ENCODE peak calls at places on chromosomes 13 and 19, in ten cellular contexts. N, I, W, V, D, R, G, M, K and J are unnamed samples.

GRCh38 chr13:101649490-101650126 is 197.1 kb downstream of the ITGBL1 start:
- DNase-seq in N (no peak), I (no peak), W (peak; percentile 3), V (no peak), D (peak; percentile 79), R (no peak), G (no peak), M (peak; percentile 5), K (peak; percentile 24), J (no peak)

GRCh38 chr13:24280722-24281121 is 28.7 kb upstream of the C1QTNF9 start:
- DNase-seq in N (no peak), I (no peak), W (no peak), V (no peak), D (no peak), R (no peak), G (no peak), M (no peak), K (no peak), J (no peak)

GRCh38 chr19:18419195-18419698 is at the start of gene SSBP4:
- DNase-seq in N (no peak), I (peak; percentile 80), W (no peak), V (peak; percentile 91), D (peak; percentile 53), R (peak; percentile 69), G (no peak), M (peak; percentile 94), K (peak; percentile 76), J (peak; percentile 83)

GRCh38 chr19:1511989-1512338 is 855 bp downstream of the ADAMTSL5 start:
- DNase-seq in N (no peak), I (no peak), W (no peak), V (no peak), D (no peak), R (no peak), G (no peak), M (no peak), K (no peak), J (no peak)

GRCh38 chr19:19642506-19643157 is 825 bp downstream of the GMIP start:
- DNase-seq in N (no peak), I (no peak), W (no peak), V (no peak), D (no peak), R (no peak), G (no peak), M (no peak), K (no peak), J (peak; percentile 73)

GRCh38 chr13:66618702-66619101 is 611.4 kb downstream of the PCDH9 start:
- DNase-seq in N (no peak), I (no peak), W (peak; percentile 11), V (no peak), D (no peak), R (no peak), G (no peak), M (peak; percentile 62), K (peak; percentile 45), J (no peak)

GRCh38 chr13:109764474-109765292 is 21.7 kb downstream of the IRS2 start:
- DNase-seq in N (no peak), I (peak; percentile 49), W (no peak), V (peak; percentile 87), D (no peak), R (no peak), G (no peak), M (no peak), K (no peak), J (no peak)

GRCh38 chr19:39543477-39543857 is 3.5 kb upstream of the EID2 start:
- DNase-seq in N (no peak), I (no peak), W (no peak), V (no peak), D (no peak), R (no peak), G (no peak), M (no peak), K (no peak), J (no peak)

GRCh38 chr13:82118589-82118988 is 1763.7 kb downstream of the SLITRK1 start:
- DNase-seq in N (no peak), I (no peak), W (no peak), V (no peak), D (no peak), R (no peak), G (no peak), M (no peak), K (no peak), J (no peak)

GRCh38 chr19:16078311-16078758 is 2.0 kb downstream of the TPM4 start:
- DNase-seq in N (no peak), I (no peak), W (no peak), V (peak; percentile 33), D (no peak), R (no peak), G (no peak), M (no peak), K (no peak), J (peak; percentile 64)